ENCODE peak calls at places on chromosomes 2 and 18, in six cellular contexts. One of them, this sample, is unnamed.

GRCh38 chr18:58481321-58482180 is 147.3 kb downstream of the ALPK2 start:
- DNase-seq in CD4-positive, alpha-beta memory T cell: no peak
- DNase-seq in pancreas: no peak
- DNase-seq in B cell: no peak
- DNase-seq in left cardiac atrium: no peak
- DNase-seq in A172: no peak
- DNase-seq in this sample: no peak

GRCh38 chr2:48248251-48248933 is 281.6 kb upstream of the STON1 start:
- DNase-seq in A172: peak
- DNase-seq in left cardiac atrium: no peak
- DNase-seq in B cell: no peak
- DNase-seq in pancreas: no peak
- DNase-seq in CD4-positive, alpha-beta memory T cell: no peak
- DNase-seq in this sample: no peak

GRCh38 chr2:102337481-102338386 is 17.9 kb upstream of the IL18R1 start:
- DNase-seq in left cardiac atrium: no peak
- DNase-seq in B cell: no peak
- DNase-seq in CD4-positive, alpha-beta memory T cell: no peak
- DNase-seq in A172: no peak
- DNase-seq in pancreas: no peak
- DNase-seq in this sample: no peak

GRCh38 chr2:202442882-202443281 is 66.8 kb downstream of the BMPR2 start:
- DNase-seq in pancreas: no peak
- DNase-seq in A172: no peak
- DNase-seq in CD4-positive, alpha-beta memory T cell: no peak
- DNase-seq in left cardiac atrium: no peak
- DNase-seq in B cell: no peak
- DNase-seq in this sample: no peak

GRCh38 chr2:6914829-6915228 is 2.4 kb upstream of the RNF144A start:
- DNase-seq in left cardiac atrium: no peak
- DNase-seq in pancreas: no peak
- DNase-seq in CD4-positive, alpha-beta memory T cell: no peak
- DNase-seq in A172: peak
- DNase-seq in B cell: no peak
- DNase-seq in this sample: no peak

GRCh38 chr2:12083081-12083569 is 336.7 kb downstream of the LPIN1 start:
- DNase-seq in left cardiac atrium: no peak
- DNase-seq in B cell: no peak
- DNase-seq in A172: no peak
- DNase-seq in CD4-positive, alpha-beta memory T cell: no peak
- DNase-seq in pancreas: no peak
- DNase-seq in this sample: no peak

GRCh38 chr2:118310016-118310877 is 222.0 kb downstream of the INSIG2 start:
- DNase-seq in B cell: no peak
- DNase-seq in pancreas: peak
- DNase-seq in CD4-positive, alpha-beta memory T cell: peak
- DNase-seq in A172: no peak
- DNase-seq in left cardiac atrium: peak
- DNase-seq in this sample: peak

GRCh38 chr18:45621068-45621511 is 5.8 kb downstream of the SLC14A2 start:
- DNase-seq in B cell: peak
- DNase-seq in A172: no peak
- DNase-seq in CD4-positive, alpha-beta memory T cell: peak
- DNase-seq in pancreas: no peak
- DNase-seq in left cardiac atrium: peak
- DNase-seq in this sample: peak

GRCh38 chr2:124258481-124258880 is 233.4 kb downstream of the CNTNAP5 start:
- DNase-seq in A172: no peak
- DNase-seq in B cell: no peak
- DNase-seq in left cardiac atrium: no peak
- DNase-seq in pancreas: no peak
- DNase-seq in CD4-positive, alpha-beta memory T cell: no peak
- DNase-seq in this sample: no peak

GRCh38 chr2:210356944-210357343 is 42.0 kb upstream of the MYL1 start:
- DNase-seq in CD4-positive, alpha-beta memory T cell: no peak
- DNase-seq in B cell: no peak
- DNase-seq in pancreas: no peak
- DNase-seq in left cardiac atrium: no peak
- DNase-seq in A172: no peak
- DNase-seq in this sample: no peak

GRCh38 chr2:217270801-217271121 is 410.9 kb upstream of the TNP1 start:
- DNase-seq in CD4-positive, alpha-beta memory T cell: no peak
- DNase-seq in left cardiac atrium: no peak
- DNase-seq in B cell: no peak
- DNase-seq in A172: no peak
- DNase-seq in pancreas: no peak
- DNase-seq in this sample: no peak

GRCh38 chr2:128537646-128538045 is 219.0 kb upstream of the HS6ST1 start:
- DNase-seq in pancreas: no peak
- DNase-seq in CD4-positive, alpha-beta memory T cell: no peak
- DNase-seq in B cell: no peak
- DNase-seq in A172: no peak
- DNase-seq in left cardiac atrium: no peak
- DNase-seq in this sample: no peak

GRCh38 chr18:79788096-79789085 is 9.3 kb upstream of the KCNG2 start:
- DNase-seq in A172: no peak
- DNase-seq in pancreas: peak
- DNase-seq in left cardiac atrium: no peak
- DNase-seq in B cell: no peak
- DNase-seq in CD4-positive, alpha-beta memory T cell: no peak
- DNase-seq in this sample: no peak

GRCh38 chr2:41916177-41916576 is 131.6 kb upstream of the PKDCC start:
- DNase-seq in CD4-positive, alpha-beta memory T cell: no peak
- DNase-seq in left cardiac atrium: no peak
- DNase-seq in A172: no peak
- DNase-seq in B cell: no peak
- DNase-seq in pancreas: no peak
- DNase-seq in this sample: no peak

GRCh38 chr2:46945671-46946070 is 30.1 kb upstream of the MCFD2 start:
- DNase-seq in pancreas: no peak
- DNase-seq in left cardiac atrium: no peak
- DNase-seq in CD4-positive, alpha-beta memory T cell: no peak
- DNase-seq in A172: no peak
- DNase-seq in B cell: no peak
- DNase-seq in this sample: no peak

GRCh38 chr2:150591901-150592300 is 104.4 kb upstream of the RND3 start:
- DNase-seq in B cell: no peak
- DNase-seq in left cardiac atrium: no peak
- DNase-seq in A172: no peak
- DNase-seq in CD4-positive, alpha-beta memory T cell: no peak
- DNase-seq in pancreas: no peak
- DNase-seq in this sample: no peak

GRCh38 chr18:46035701-46036680 is 36.1 kb downstream of the PSTPIP2 start:
- DNase-seq in A172: no peak
- DNase-seq in pancreas: no peak
- DNase-seq in left cardiac atrium: no peak
- DNase-seq in CD4-positive, alpha-beta memory T cell: no peak
- DNase-seq in B cell: no peak
- DNase-seq in this sample: no peak